ENCODE peak calls at places on chromosomes 16 and 17, in ten cellular contexts. V is NCI-H1092; Q is T-helper 1 cell; D is hypothalamus; Z is NCI-H1048; E is epithelial cell of esophagus; W is NCI-H1105 treated with DMSO at 0.1 percent for 48 hours; K is fibroblast of villous mesenchyme; I is astrocyte of the spinal cord; U is stimulated activated CD8-positive, alpha-beta memory T cell treated with anti-CD3 and anti-CD28 coated beads, Interleukin-15, amount 100 ng/mL, for 24 hours. M is an unnamed sample.

GRCh38 chr16:88973007-88973410 is 4.0 kb downstream of the CBFA2T3 start:
- DNase-seq in Q (no peak), I (no peak), U (no peak), D (no peak), K (no peak), Z (no peak), E (no peak), V (no peak), W (no peak), M (no peak)

GRCh38 chr16:85453-85782 is 7.4 kb downstream of the MPG start:
- DNase-seq in W (no peak), E (no peak), V (no peak), I (no peak), Q (no peak), K (no peak), U (no peak), Z (no peak), D (no peak), M (no peak)

GRCh38 chr17:83200746-83201145 is 121.3 kb downstream of the METRNL start:
- DNase-seq in K (no peak), Q (no peak), Z (no peak), W (no peak), D (no peak), E (no peak), V (no peak), U (no peak), I (no peak), M (no peak)

GRCh38 chr17:55883112-55883511 is 132.3 kb downstream of the PCTP start:
- DNase-seq in I (no peak), V (no peak), D (no peak), W (no peak), Z (no peak), Q (no peak), U (no peak), E (no peak), K (no peak), M (no peak)

GRCh38 chr16:15650698-15651161 is 685 bp downstream of the NDE1 start:
- DNase-seq in V (no peak), K (peak; percentile 44), E (no peak), U (no peak), Q (peak; percentile 32), I (peak; percentile 26), D (no peak), W (no peak), Z (no peak), M (peak; percentile 16)

GRCh38 chr17:339193-340061 is 13.2 kb downstream of the RPH3AL start:
- DNase-seq in Z (no peak), U (no peak), D (no peak), K (no peak), I (no peak), W (peak; percentile 54), V (no peak), Q (no peak), E (no peak), M (no peak)

GRCh38 chr16:17835118-17835949 is 364.6 kb upstream of the XYLT1 start:
- DNase-seq in Z (no peak), Q (no peak), W (no peak), K (peak; percentile 2), E (no peak), D (no peak), U (no peak), V (no peak), I (no peak), M (no peak)

GRCh38 chr17:13694934-13695333 is 93.2 kb upstream of the HS3ST3A1 start:
- DNase-seq in V (no peak), W (no peak), D (no peak), U (no peak), I (no peak), Q (no peak), K (no peak), E (no peak), Z (no peak), M (no peak)

GRCh38 chr17:56801506-56802178 is 32.1 kb downstream of the C17orf67 start:
- DNase-seq in W (no peak), E (no peak), V (no peak), U (no peak), Q (no peak), D (no peak), K (no peak), Z (no peak), I (no peak), M (no peak)

GRCh38 chr17:35486920-35487727 is 38.6 kb upstream of the SLFN13 start:
- DNase-seq in V (no peak), D (no peak), W (no peak), E (peak; percentile 85), K (peak; percentile 49), U (peak; percentile 51), Z (no peak), Q (peak; percentile 76), I (peak; percentile 46), M (no peak)

GRCh38 chr17:9402590-9403199 is 172.9 kb downstream of the STX8 start:
- DNase-seq in Q (peak; percentile 17), Z (no peak), W (peak; percentile 13), K (peak; percentile 35), D (no peak), U (no peak), E (peak; percentile 63), V (no peak), I (no peak), M (peak; percentile 90)

GRCh38 chr16:89460556-89460955 is 29.8 kb downstream of the ANKRD11 start:
- DNase-seq in D (no peak), K (no peak), E (no peak), Z (no peak), Q (no peak), W (no peak), V (no peak), I (no peak), U (no peak), M (no peak)

GRCh38 chr16:29675811-29676643 is 3.0 kb upstream of the QPRT start:
- DNase-seq in Q (peak; percentile 40), D (no peak), E (peak; percentile 30), I (no peak), K (peak; percentile 52), W (no peak), Z (no peak), V (no peak), U (no peak), M (peak; percentile 42)

GRCh38 chr16:85916141-85916890 is 17.4 kb downstream of the IRF8 start:
- DNase-seq in Z (no peak), W (no peak), K (peak; percentile 60), U (no peak), V (no peak), I (no peak), E (no peak), D (no peak), Q (no peak), M (peak; percentile 98)

GRCh38 chr17:7839199-7839889 is 5.3 kb downstream of the KDM6B start:
- DNase-seq in V (no peak), K (peak; percentile 20), Q (no peak), E (peak; percentile 87), W (no peak), I (no peak), D (no peak), U (no peak), Z (no peak), M (peak; percentile 47)

GRCh38 chr17:40555296-40556190 is 9.7 kb downstream of the CCR7 start:
- DNase-seq in Z (no peak), Q (no peak), U (no peak), K (peak; percentile 20), D (no peak), V (no peak), E (no peak), W (no peak), I (no peak), M (peak; percentile 96)

M was measured in trophoblast cell.